ENCODE peak calls at places on chromosome 16, in eight cellular contexts. One of them, this sample, is unnamed. For H3K4me1, the result is how much of the 10 kb centered on the place peaks cover.

GRCh38 chr16:21300309-21301167 is 22.4 kb upstream of the CRYM start:
- DNase-seq in ovary: peak
- DNase-seq in thyroid gland: peak
- DNase-seq in breast epithelium: peak
- DNase-seq in heart right ventricle: peak
- DNase-seq in CD8-positive, alpha-beta T cell: no peak
- DNase-seq in A673: peak
- DNase-seq in IMR-90: peak
- DNase-seq in this sample: peak

GRCh38 chr16:17364319-17365210 is 106.2 kb downstream of the XYLT1 start:
- DNase-seq in thyroid gland: peak
- DNase-seq in heart right ventricle: no peak
- DNase-seq in ovary: no peak
- DNase-seq in CD8-positive, alpha-beta T cell: peak
- DNase-seq in A673: no peak
- DNase-seq in breast epithelium: no peak
- DNase-seq in IMR-90: peak
- DNase-seq in this sample: peak

GRCh38 chr16:86103320-86103719 is 204.4 kb downstream of the IRF8 start:
- DNase-seq in heart right ventricle: no peak
- DNase-seq in thyroid gland: no peak
- DNase-seq in CD8-positive, alpha-beta T cell: no peak
- DNase-seq in IMR-90: no peak
- DNase-seq in breast epithelium: no peak
- DNase-seq in A673: no peak
- DNase-seq in ovary: no peak
- DNase-seq in this sample: no peak

GRCh38 chr16:75789237-75789636 is 62.9 kb upstream of the CPHXL start:
- DNase-seq in thyroid gland: no peak
- DNase-seq in CD8-positive, alpha-beta T cell: no peak
- DNase-seq in breast epithelium: no peak
- DNase-seq in heart right ventricle: no peak
- DNase-seq in ovary: no peak
- DNase-seq in A673: peak
- DNase-seq in IMR-90: peak
- DNase-seq in this sample: peak

GRCh38 chr16:80852261-80852872 is 48.0 kb upstream of the CDYL2 start:
- DNase-seq in ovary: no peak
- DNase-seq in breast epithelium: no peak
- DNase-seq in heart right ventricle: no peak
- DNase-seq in thyroid gland: no peak
- DNase-seq in CD8-positive, alpha-beta T cell: no peak
- DNase-seq in IMR-90: peak
- DNase-seq in A673: peak
- DNase-seq in this sample: no peak

GRCh38 chr16:84177740-84178070 is 9.2 kb downstream of the TAF1C start:
- DNase-seq in breast epithelium: no peak
- DNase-seq in heart right ventricle: no peak
- DNase-seq in IMR-90: peak
- DNase-seq in thyroid gland: no peak
- DNase-seq in A673: no peak
- DNase-seq in ovary: no peak
- DNase-seq in CD8-positive, alpha-beta T cell: no peak
- DNase-seq in this sample: no peak

GRCh38 chr16:86300746-86301480 is 209.4 kb upstream of the FOXF1 start:
- DNase-seq in breast epithelium: no peak
- DNase-seq in ovary: no peak
- DNase-seq in A673: no peak
- DNase-seq in CD8-positive, alpha-beta T cell: no peak
- DNase-seq in heart right ventricle: no peak
- DNase-seq in thyroid gland: no peak
- DNase-seq in IMR-90: peak
- DNase-seq in this sample: peak

GRCh38 chr16:72221216-72221995 is 49.5 kb upstream of the PMFBP1 start:
- DNase-seq in CD8-positive, alpha-beta T cell: no peak
- DNase-seq in IMR-90: no peak
- DNase-seq in heart right ventricle: no peak
- DNase-seq in breast epithelium: no peak
- DNase-seq in thyroid gland: no peak
- DNase-seq in A673: no peak
- DNase-seq in ovary: no peak
- DNase-seq in this sample: no peak

GRCh38 chr16:4895366-4895765 is 41.6 kb downstream of the PPL start:
- DNase-seq in IMR-90: no peak
- DNase-seq in A673: no peak
- DNase-seq in ovary: no peak
- DNase-seq in heart right ventricle: no peak
- DNase-seq in thyroid gland: no peak
- DNase-seq in breast epithelium: no peak
- DNase-seq in CD8-positive, alpha-beta T cell: no peak
- DNase-seq in this sample: no peak

GRCh38 chr16:82091225-82091624 is 56.2 kb downstream of the HSD17B2 start:
- DNase-seq in breast epithelium: no peak
- DNase-seq in ovary: no peak
- DNase-seq in heart right ventricle: no peak
- DNase-seq in thyroid gland: no peak
- DNase-seq in CD8-positive, alpha-beta T cell: no peak
- DNase-seq in A673: no peak
- DNase-seq in IMR-90: peak
- DNase-seq in this sample: no peak

GRCh38 chr16:47136101-47136820 is 7.5 kb downstream of the NETO2 start:
- DNase-seq in CD8-positive, alpha-beta T cell: no peak
- DNase-seq in IMR-90: peak
- DNase-seq in breast epithelium: no peak
- DNase-seq in A673: peak
- DNase-seq in thyroid gland: no peak
- DNase-seq in ovary: no peak
- DNase-seq in heart right ventricle: no peak
- DNase-seq in this sample: no peak

GRCh38 chr16:70460737-70461261 is 6.4 kb downstream of the FCSK start:
- DNase-seq in thyroid gland: no peak
- DNase-seq in heart right ventricle: no peak
- DNase-seq in CD8-positive, alpha-beta T cell: no peak
- DNase-seq in A673: peak
- DNase-seq in breast epithelium: no peak
- DNase-seq in ovary: no peak
- DNase-seq in IMR-90: peak
- DNase-seq in this sample: no peak

GRCh38 chr16:31063495-31063842 is 10.6 kb downstream of the ZNF668 start:
- DNase-seq in breast epithelium: no peak
- DNase-seq in IMR-90: no peak
- DNase-seq in ovary: no peak
- DNase-seq in A673: no peak
- DNase-seq in heart right ventricle: no peak
- DNase-seq in CD8-positive, alpha-beta T cell: no peak
- DNase-seq in thyroid gland: no peak
- DNase-seq in this sample: no peak

GRCh38 chr16:30875881-30876791 is 17.7 kb downstream of the BCL7C start:
- DNase-seq in IMR-90: peak
- DNase-seq in A673: peak
- DNase-seq in breast epithelium: no peak
- DNase-seq in heart right ventricle: no peak
- DNase-seq in thyroid gland: no peak
- DNase-seq in ovary: no peak
- DNase-seq in CD8-positive, alpha-beta T cell: peak
- DNase-seq in this sample: no peak

GRCh38 chr16:55212791-55213190 is 111.2 kb upstream of the IRX6 start:
- DNase-seq in breast epithelium: no peak
- DNase-seq in heart right ventricle: no peak
- DNase-seq in CD8-positive, alpha-beta T cell: no peak
- DNase-seq in A673: no peak
- DNase-seq in ovary: no peak
- DNase-seq in IMR-90: no peak
- DNase-seq in thyroid gland: no peak
- DNase-seq in this sample: no peak

GRCh38 chr16:1687427-1688316 is 9.6 kb downstream of the JPT2 start:
- DNase-seq in ovary: no peak
- DNase-seq in CD8-positive, alpha-beta T cell: no peak
- DNase-seq in breast epithelium: no peak
- DNase-seq in A673: no peak
- DNase-seq in thyroid gland: peak
- DNase-seq in heart right ventricle: no peak
- DNase-seq in IMR-90: no peak
- DNase-seq in this sample: no peak

GRCh38 chr16:8996891-8997290 is 33.2 kb upstream of the USP7 start:
- DNase-seq in thyroid gland: no peak
- DNase-seq in CD8-positive, alpha-beta T cell: no peak
- DNase-seq in breast epithelium: no peak
- DNase-seq in A673: peak
- DNase-seq in IMR-90: no peak
- DNase-seq in ovary: no peak
- DNase-seq in heart right ventricle: no peak
- DNase-seq in this sample: no peak

GRCh38 chr16:69316595-69317034 is 5.5 kb downstream of the VPS4A start:
- DNase-seq in A673: no peak
- DNase-seq in CD8-positive, alpha-beta T cell: no peak
- DNase-seq in heart right ventricle: no peak
- DNase-seq in thyroid gland: no peak
- DNase-seq in IMR-90: no peak
- DNase-seq in ovary: no peak
- DNase-seq in breast epithelium: no peak
- DNase-seq in this sample: no peak

GRCh38 chr16:2971985-2972784 is 3.0 kb downstream of the PAQR4 start:
- DNase-seq in ovary: no peak
- DNase-seq in breast epithelium: no peak
- DNase-seq in thyroid gland: no peak
- DNase-seq in CD8-positive, alpha-beta T cell: no peak
- DNase-seq in A673: peak
- DNase-seq in IMR-90: no peak
- DNase-seq in heart right ventricle: no peak
- DNase-seq in this sample: no peak
- H3K27ac ChIP-seq in ovary: no peak
- H3K27ac ChIP-seq in breast epithelium: no peak
- H3K27ac ChIP-seq in thyroid gland: no peak
- H3K27ac ChIP-seq in CD8-positive, alpha-beta T cell: no peak
- H3K27ac ChIP-seq in A673: peak
- H3K27ac ChIP-seq in IMR-90: no peak
- H3K27ac ChIP-seq in heart right ventricle: no peak
- H3K27ac ChIP-seq in this sample: no peak

DNA sequence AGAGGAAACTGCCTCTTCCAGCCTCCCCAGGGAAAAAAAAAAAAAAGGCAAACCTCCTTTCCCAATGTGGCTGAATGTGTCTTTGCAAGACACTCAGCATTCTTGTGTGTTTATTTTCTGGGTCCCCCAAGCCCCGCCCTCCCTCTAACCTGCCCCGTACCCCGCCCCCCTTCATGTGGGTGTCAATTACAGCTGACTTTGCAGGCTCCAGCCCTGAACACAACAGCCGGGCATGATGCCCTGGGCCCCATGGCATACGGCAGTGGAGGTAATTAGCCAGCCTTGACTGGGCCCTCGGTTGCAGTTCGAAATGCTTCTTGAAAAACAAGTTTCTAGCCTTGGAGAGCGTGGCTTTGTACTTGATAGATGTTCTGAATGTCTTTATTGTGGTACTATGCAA is 354.7 kb upstream of the RBFOX1 start:
- DNase-seq in A673: no peak
- DNase-seq in IMR-90: no peak
- DNase-seq in ovary: no peak
- DNase-seq in CD8-positive, alpha-beta T cell: no peak
- DNase-seq in heart right ventricle: no peak
- DNase-seq in breast epithelium: no peak
- DNase-seq in thyroid gland: peak
- DNase-seq in this sample: no peak
- H3K4me3 ChIP-seq in A673: no peak
- H3K4me3 ChIP-seq in IMR-90: no peak
- H3K4me3 ChIP-seq in ovary: no peak
- H3K4me3 ChIP-seq in CD8-positive, alpha-beta T cell: no peak
- H3K4me3 ChIP-seq in heart right ventricle: no peak
- H3K4me3 ChIP-seq in breast epithelium: no peak
- H3K4me3 ChIP-seq in thyroid gland: no peak
- H3K4me3 ChIP-seq in this sample: no peak

DNA sequence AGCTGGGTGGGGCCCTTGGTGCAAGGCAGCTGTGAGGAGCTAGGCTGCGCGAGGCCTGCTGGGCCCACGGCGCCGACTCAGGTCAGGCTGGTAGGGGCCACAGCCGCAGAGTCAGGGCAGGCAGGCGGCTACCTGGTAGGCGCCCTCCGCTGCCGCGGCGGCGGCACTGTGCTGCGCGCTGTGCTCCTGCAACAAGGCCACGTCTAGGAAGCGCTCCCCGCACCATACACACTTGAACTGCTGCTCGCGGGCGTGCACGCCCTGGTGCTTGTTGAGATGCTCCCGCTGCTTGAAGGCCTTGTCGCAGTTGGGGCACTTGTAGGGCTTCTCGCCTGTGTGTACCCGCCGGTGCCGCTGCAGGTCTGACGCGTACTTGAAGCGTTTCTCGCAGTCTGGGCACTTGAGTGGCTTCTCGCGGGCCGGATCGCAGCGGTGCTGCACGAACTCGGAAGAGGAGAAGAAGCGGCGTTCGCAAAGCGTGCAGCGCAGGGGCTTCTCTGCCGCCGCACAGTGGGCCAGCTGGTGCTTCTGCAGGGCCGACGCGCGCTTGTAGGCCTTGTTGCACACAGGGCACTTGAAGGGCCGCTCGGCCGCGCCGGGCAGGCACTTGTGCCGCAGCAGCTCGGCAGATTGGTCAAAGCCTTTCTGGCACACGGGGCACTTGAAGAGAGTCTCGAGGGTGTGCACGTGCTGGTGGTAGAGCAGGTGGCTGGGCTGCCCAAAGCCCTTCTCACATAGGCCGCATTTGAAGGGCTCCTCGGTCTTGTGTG is 3.9 kb downstream of the ZNF319 start:
- DNase-seq in A673: no peak
- DNase-seq in heart right ventricle: no peak
- DNase-seq in CD8-positive, alpha-beta T cell: no peak
- DNase-seq in ovary: no peak
- DNase-seq in IMR-90: no peak
- DNase-seq in breast epithelium: no peak
- DNase-seq in thyroid gland: peak
- DNase-seq in this sample: no peak
- H3K4me1 ChIP-seq in A673: under half
- H3K4me1 ChIP-seq in heart right ventricle: under half
- H3K4me1 ChIP-seq in CD8-positive, alpha-beta T cell: half or more
- H3K4me1 ChIP-seq in ovary: under half
- H3K4me1 ChIP-seq in IMR-90: under half
- H3K4me1 ChIP-seq in breast epithelium: under half
- H3K4me1 ChIP-seq in thyroid gland: half or more
- H3K4me1 ChIP-seq in this sample: under half

DNA sequence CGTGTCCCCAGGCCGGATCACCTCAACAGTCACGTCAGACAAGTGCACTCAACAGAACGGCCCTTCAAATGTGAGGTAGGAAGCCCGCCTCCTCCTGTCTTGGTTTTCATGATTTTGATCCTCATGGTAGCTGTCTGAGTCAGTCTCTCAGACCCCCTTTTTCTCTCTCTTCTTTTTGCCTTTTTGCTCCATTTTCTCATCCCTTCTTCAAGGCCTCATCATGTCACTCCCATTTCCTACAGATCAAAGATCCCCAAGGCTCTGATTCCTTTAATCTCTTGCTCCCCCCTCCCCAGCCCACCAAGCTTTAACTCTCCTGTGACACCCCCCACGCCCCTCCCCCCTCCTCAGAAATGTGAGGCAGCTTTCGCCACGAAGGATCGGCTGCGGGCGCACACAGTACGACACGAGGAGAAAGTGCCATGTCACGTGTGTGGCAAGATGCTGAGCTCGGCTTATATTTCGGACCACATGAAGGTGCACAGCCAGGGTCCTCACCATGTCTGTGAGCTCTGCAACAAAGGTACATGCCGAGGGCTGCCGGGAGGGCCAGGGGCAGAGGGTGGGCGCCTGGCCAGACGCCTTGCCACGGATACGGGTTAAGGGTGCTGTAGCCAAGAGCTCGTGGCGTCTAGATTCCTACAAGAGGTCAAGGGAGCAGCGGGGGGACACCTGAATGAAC is 2.0 kb downstream of the MAZ start:
- DNase-seq in ovary: peak
- DNase-seq in breast epithelium: no peak
- DNase-seq in thyroid gland: no peak
- DNase-seq in A673: no peak
- DNase-seq in heart right ventricle: no peak
- DNase-seq in CD8-positive, alpha-beta T cell: peak
- DNase-seq in IMR-90: no peak
- DNase-seq in this sample: no peak
- H3K27ac ChIP-seq in ovary: peak
- H3K27ac ChIP-seq in breast epithelium: peak
- H3K27ac ChIP-seq in thyroid gland: peak
- H3K27ac ChIP-seq in A673: peak
- H3K27ac ChIP-seq in heart right ventricle: peak
- H3K27ac ChIP-seq in CD8-positive, alpha-beta T cell: peak
- H3K27ac ChIP-seq in IMR-90: peak
- H3K27ac ChIP-seq in this sample: peak